ENCODE peak calls at places on chromosomes 7 and 10, in eight cellular contexts. W, Q, A, E, V, O, J and T are unnamed samples. For H3K4me1, the result is how much of the 10 kb centered on the place peaks cover.

GRCh38 chr10:91036807-91037405 is 116.0 kb upstream of the ANKRD1 start:
- DNase-seq in W (no peak), Q (no peak), A (no peak), E (no peak), V (no peak), O (no peak), J (no peak), T (no peak)

GRCh38 chr7:158863611-158864506 is 7.5 kb downstream of the DYNC2I1 start:
- DNase-seq in W (no peak), Q (peak), A (peak), E (peak), V (peak), O (peak), J (peak), T (peak)

GRCh38 chr10:3429651-3430050 is 257.1 kb upstream of the PITRM1 start:
- DNase-seq in W (no peak), Q (no peak), A (no peak), E (no peak), V (no peak), O (no peak), J (no peak), T (no peak)

GRCh38 chr10:67539312-67539711 is 156.7 kb downstream of the CTNNA3 start:
- DNase-seq in W (no peak), Q (no peak), A (peak), E (no peak), V (no peak), O (no peak), J (no peak), T (no peak)

GRCh38 chr7:117844678-117845077 is 28.6 kb downstream of the CTTNBP2 start:
- DNase-seq in W (no peak), Q (no peak), A (no peak), E (no peak), V (no peak), O (no peak), J (no peak), T (no peak)

GRCh38 chr10:80161321-80162084 is 29.0 kb downstream of the PLAC9 start:
- DNase-seq in W (peak), Q (no peak), A (no peak), E (no peak), V (no peak), O (no peak), J (no peak), T (no peak)

GRCh38 chr7:112192236-112193154 is 13.7 kb downstream of the DOCK4 start:
- DNase-seq in W (no peak), Q (no peak), A (peak), E (no peak), V (peak), O (no peak), J (no peak), T (peak)

GRCh38 chr7:70807650-70808049 is 324.3 kb upstream of the GALNT17 start:
- DNase-seq in W (peak), Q (no peak), A (no peak), E (no peak), V (no peak), O (no peak), J (no peak), T (no peak)

GRCh38 chr7:26863504-26864308 is 684 bp downstream of the SKAP2 start:
- DNase-seq in W (peak), Q (no peak), A (peak), E (peak), V (peak), O (peak), J (no peak), T (no peak)

GRCh38 chr10:96906864-96907263 is 74.8 kb downstream of the LCOR start:
- DNase-seq in W (no peak), Q (no peak), A (no peak), E (no peak), V (no peak), O (peak), J (no peak), T (no peak)

GRCh38 chr7:137445998-137446397 is 102.5 kb upstream of the PTN start:
- DNase-seq in W (no peak), Q (no peak), A (no peak), E (peak), V (no peak), O (no peak), J (no peak), T (peak)

GRCh38 chr7:30841801-30842541 is 69.7 kb upstream of the AQP1 start:
- DNase-seq in W (no peak), Q (no peak), A (no peak), E (no peak), V (no peak), O (no peak), J (no peak), T (no peak)

GRCh38 chr10:4693967-4694366 is 132.0 kb upstream of the AKR1E2 start:
- DNase-seq in W (no peak), Q (no peak), A (no peak), E (no peak), V (no peak), O (no peak), J (no peak), T (no peak)

GRCh38 chr10:100101526-100102076 is 19.9 kb upstream of the CPN1 start:
- DNase-seq in W (no peak), Q (no peak), A (peak), E (no peak), V (no peak), O (no peak), J (no peak), T (no peak)

GRCh38 chr10:86888585-86889381 is 68.6 kb downstream of the MMRN2 start:
- DNase-seq in W (peak), Q (no peak), A (peak), E (no peak), V (no peak), O (peak), J (no peak), T (no peak)

GRCh38 chr7:76069238-76069638 is 21.3 kb downstream of the MDH2 start:
- DNase-seq in W (no peak), Q (no peak), A (peak), E (peak), V (peak), O (no peak), J (peak), T (peak)

GRCh38 chr10:4686644-4686996 is 139.4 kb upstream of the AKR1E2 start:
- DNase-seq in W (no peak), Q (no peak), A (peak), E (peak), V (peak), O (no peak), J (no peak), T (no peak)

GRCh38 chr10:17512341-17513001 is 58.1 kb upstream of the ST8SIA6 start:
- DNase-seq in W (no peak), Q (peak), A (peak), E (peak), V (peak), O (no peak), J (no peak), T (no peak)

GRCh38 chr7:79298145-79298760 is 155.2 kb downstream of the MAGI2 start:
- DNase-seq in W (peak), Q (peak), A (peak), E (peak), V (peak), O (no peak), J (no peak), T (no peak)

GRCh38 chr10:78404296-78404695 is 370.6 kb downstream of the RPS24 start:
- DNase-seq in W (no peak), Q (no peak), A (no peak), E (no peak), V (no peak), O (no peak), J (no peak), T (no peak)

GRCh38 chr7:28807396-28807994 is 150.6 kb downstream of the TRIL start:
- DNase-seq in W (no peak), Q (no peak), A (no peak), E (no peak), V (no peak), O (no peak), J (no peak), T (no peak)

GRCh38 chr7:33183504-33183903 is 54.1 kb downstream of the BBS9 start:
- DNase-seq in W (no peak), Q (no peak), A (no peak), E (no peak), V (no peak), O (no peak), J (no peak), T (no peak)

GRCh38 chr10:128123853-128124252 is 2.4 kb downstream of the MKI67 start:
- DNase-seq in W (no peak), Q (no peak), A (no peak), E (no peak), V (no peak), O (no peak), J (no peak), T (no peak)

GRCh38 chr7:142438923-142439515 is 181.2 kb upstream of the PRSS58 start:
- DNase-seq in W (no peak), Q (no peak), A (no peak), E (no peak), V (no peak), O (no peak), J (no peak), T (no peak)

DNA sequence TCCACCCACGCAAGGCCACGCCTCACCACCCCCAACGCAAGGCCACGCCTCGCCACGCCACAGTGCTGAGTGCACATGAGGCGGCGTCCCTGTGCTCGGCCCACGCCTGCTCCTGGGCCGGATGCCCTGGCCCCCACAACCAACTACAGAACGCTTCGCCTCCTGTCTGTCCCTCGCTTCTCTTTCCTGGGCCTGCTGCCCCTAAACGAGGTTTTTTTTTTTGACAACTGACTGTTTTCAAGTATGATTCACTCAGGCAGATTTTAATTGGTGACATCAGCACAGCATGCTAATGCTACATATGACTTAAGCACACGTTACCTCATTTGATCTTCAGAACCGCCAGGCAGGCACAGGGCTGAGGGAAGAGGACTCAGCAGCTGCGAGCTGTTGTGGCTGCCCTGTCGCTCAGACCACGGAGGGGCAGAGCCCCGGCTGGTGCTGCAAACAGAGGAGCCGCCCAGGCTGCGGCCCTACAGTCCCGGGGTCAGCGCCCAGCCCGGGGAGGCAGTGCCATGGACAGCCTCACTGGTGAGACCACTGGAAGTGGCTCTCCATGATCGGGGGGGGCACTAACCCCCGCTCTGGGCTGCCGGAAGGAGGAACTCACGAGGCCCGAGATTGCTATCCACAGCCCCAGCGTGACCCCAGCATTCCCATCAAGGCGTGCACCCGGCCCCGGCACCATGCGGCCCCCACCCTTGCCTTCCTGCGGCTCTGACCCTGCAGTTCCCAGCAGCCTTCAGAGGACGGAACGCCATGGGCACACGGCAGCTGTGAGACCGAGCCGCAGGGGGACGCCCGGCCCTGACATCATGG is 212.8 kb downstream of the MAD1L1 start:
- DNase-seq in W (no peak), Q (peak), A (peak), E (peak), V (no peak), O (no peak), J (peak), T (peak)
- H3K4me3 ChIP-seq in W (no peak), Q (no peak), A (no peak), E (no peak), V (no peak), O (no peak), J (peak), T (no peak)

GRCh38 chr7:24882989-24883631 is 96.9 kb downstream of the OSBPL3 start:
- DNase-seq in W (peak), Q (no peak), A (peak), E (peak), V (no peak), O (no peak), J (peak), T (peak)
- H3K4me1 ChIP-seq in W (half or more), Q (under half), A (under half), E (under half), V (under half), O (under half), J (under half), T (under half)

GRCh38 chr10:131902691-131903090 is 1.9 kb downstream of the PPP2R2D start:
- DNase-seq in W (no peak), Q (no peak), A (no peak), E (no peak), V (no peak), O (no peak), J (no peak), T (no peak)
- H3K27ac ChIP-seq in W (no peak), Q (no peak), A (no peak), E (no peak), V (no peak), O (no peak), J (no peak), T (no peak)

GRCh38 chr10:49678827-49679479 is 498 bp upstream of the C10orf53 start:
- DNase-seq in W (no peak), Q (no peak), A (no peak), E (no peak), V (no peak), O (no peak), J (no peak), T (no peak)
- H3K4me3 ChIP-seq in W (no peak), Q (no peak), A (no peak), E (no peak), V (no peak), O (no peak), J (no peak), T (no peak)